ENCODE peak calls at places on chromosomes 3 and 15, in four cellular contexts. One of them, this sample, is unnamed.
A peak's percentile ranks its signal among the peaks of the same experiment; 100 is the strongest.

GRCh38 chr3:28940530-28940929 is 340.3 kb upstream of the RBMS3 start:
- DNase-seq in K562: no peak
- DNase-seq in uterus: no peak
- DNase-seq in neuronal stem cell: no peak
- DNase-seq in this sample: peak; percentile 64

GRCh38 chr3:56094170-56094569 is 374.1 kb downstream of the ERC2 start:
- DNase-seq in uterus: no peak
- DNase-seq in K562: no peak
- DNase-seq in neuronal stem cell: no peak
- DNase-seq in this sample: no peak

GRCh38 chr15:101022876-101023275 is 103.7 kb downstream of the LRRK1 start:
- DNase-seq in neuronal stem cell: no peak
- DNase-seq in K562: no peak
- DNase-seq in uterus: no peak
- DNase-seq in this sample: no peak

GRCh38 chr3:109432833-109433232 is 95.5 kb upstream of the DPPA4 start:
- DNase-seq in neuronal stem cell: peak; percentile 66
- DNase-seq in uterus: no peak
- DNase-seq in K562: no peak
- DNase-seq in this sample: no peak

GRCh38 chr3:32226875-32227500 is 11.5 kb upstream of the CMTM8 start:
- DNase-seq in K562: no peak
- DNase-seq in neuronal stem cell: no peak
- DNase-seq in uterus: no peak
- DNase-seq in this sample: no peak

GRCh38 chr3:186209810-186210752 is 101.2 kb upstream of the ETV5 start:
- DNase-seq in uterus: peak; percentile 27
- DNase-seq in K562: peak; percentile 50
- DNase-seq in neuronal stem cell: peak; percentile 61
- DNase-seq in this sample: peak; percentile 77

GRCh38 chr3:196778755-196779154 is 39.1 kb downstream of the PAK2 start:
- DNase-seq in K562: no peak
- DNase-seq in uterus: no peak
- DNase-seq in neuronal stem cell: no peak
- DNase-seq in this sample: peak; percentile 33

GRCh38 chr3:12287727-12288465 is 974 bp upstream of the PPARG start:
- DNase-seq in K562: no peak
- DNase-seq in neuronal stem cell: peak; percentile 44
- DNase-seq in uterus: peak; percentile 48
- DNase-seq in this sample: peak; percentile 25

GRCh38 chr3:156694536-156694935 is 20.1 kb downstream of the TIPARP start:
- DNase-seq in K562: no peak
- DNase-seq in uterus: no peak
- DNase-seq in neuronal stem cell: no peak
- DNase-seq in this sample: no peak

GRCh38 chr3:195870442-195870841 is 37.9 kb downstream of the TNK2 start:
- DNase-seq in uterus: no peak
- DNase-seq in K562: no peak
- DNase-seq in neuronal stem cell: no peak
- DNase-seq in this sample: no peak

GRCh38 chr3:194277547-194278091 is 73.5 kb downstream of the CPN2 start:
- DNase-seq in uterus: peak; percentile 86
- DNase-seq in neuronal stem cell: no peak
- DNase-seq in K562: no peak
- DNase-seq in this sample: peak; percentile 74

GRCh38 chr3:114675104-114675503 is 381.3 kb downstream of the TIGIT start:
- DNase-seq in neuronal stem cell: no peak
- DNase-seq in uterus: no peak
- DNase-seq in K562: no peak
- DNase-seq in this sample: no peak

GRCh38 chr15:46955576-46955975 is 761.7 kb upstream of the SEMA6D start:
- DNase-seq in K562: no peak
- DNase-seq in neuronal stem cell: no peak
- DNase-seq in uterus: no peak
- DNase-seq in this sample: no peak

DNA sequence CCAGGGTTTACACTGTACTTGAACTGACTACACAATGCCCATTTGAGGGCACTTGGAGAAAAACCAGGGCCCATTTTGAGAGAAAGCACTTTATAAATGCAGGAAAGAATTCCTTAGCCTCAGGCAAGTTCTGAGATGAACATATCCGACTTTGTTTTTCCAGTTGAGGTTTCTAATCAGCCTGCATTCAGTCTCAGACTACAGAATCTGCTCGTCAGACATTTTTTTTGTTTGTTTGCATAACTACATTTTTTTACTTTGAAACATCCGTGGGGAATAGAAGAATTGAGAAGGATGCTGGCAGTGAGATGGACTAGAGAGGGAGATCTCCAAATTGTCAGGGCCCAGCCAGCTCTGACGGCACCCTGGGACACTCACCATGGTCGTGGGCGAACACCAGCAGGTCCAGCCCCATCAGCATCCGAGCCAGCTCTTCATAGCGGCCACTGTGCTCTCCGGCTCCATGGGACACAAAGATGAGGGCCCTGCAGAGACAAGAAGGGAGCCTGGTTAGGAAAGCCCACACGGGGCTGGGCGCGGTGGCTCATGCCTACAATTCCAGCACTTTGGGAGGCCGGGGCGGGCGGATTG is 40.8 kb downstream of the MGLL start:
- DNase-seq in uterus: no peak
- DNase-seq in neuronal stem cell: no peak
- DNase-seq in K562: no peak
- DNase-seq in this sample: no peak
- H3K4me3 ChIP-seq in uterus: no peak overlapping the region
- H3K4me3 ChIP-seq in neuronal stem cell: no peak overlapping the region
- H3K4me3 ChIP-seq in K562: no peak overlapping the region
- H3K4me3 ChIP-seq in this sample: no peak overlapping the region

DNA sequence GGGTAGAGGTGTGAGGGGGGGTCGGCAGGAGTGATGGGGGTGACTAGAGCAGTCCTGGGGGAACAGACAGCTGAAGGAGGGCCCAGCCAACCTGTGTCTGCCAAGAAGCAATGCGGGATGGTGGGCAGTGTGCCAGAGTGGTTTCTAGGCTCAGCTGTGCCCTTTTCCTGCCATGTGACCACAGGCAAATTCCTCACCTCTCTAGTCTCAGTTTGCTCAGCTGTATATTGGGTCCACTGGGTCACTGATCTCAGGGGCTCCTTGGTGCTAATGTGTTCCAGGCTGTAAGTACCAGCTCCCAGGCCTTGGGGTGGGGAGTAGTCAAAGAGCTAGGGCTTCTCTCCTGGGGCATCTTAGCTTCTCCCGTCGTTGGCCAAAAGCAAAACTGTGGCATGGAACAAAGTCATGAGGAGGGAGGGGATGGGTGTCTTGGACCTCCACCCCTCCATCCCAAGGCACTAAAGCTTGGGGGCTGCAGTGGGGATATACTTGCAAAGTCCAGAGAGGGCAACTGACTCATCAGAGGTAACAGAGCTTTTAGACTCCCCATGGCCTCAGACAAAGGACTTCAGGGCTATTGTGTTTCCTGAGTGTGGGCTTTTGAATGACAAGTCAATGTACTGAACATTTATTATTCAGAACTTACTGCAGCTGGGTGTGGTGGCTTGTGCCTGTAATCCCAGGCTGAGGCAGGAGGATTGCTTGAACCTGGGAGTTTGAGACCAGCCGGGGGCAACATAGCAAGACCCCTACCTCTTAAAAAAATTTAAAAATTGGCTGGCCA is 20.9 kb downstream of the SMAD6 start:
- DNase-seq in neuronal stem cell: no peak
- DNase-seq in K562: no peak
- DNase-seq in uterus: no peak
- DNase-seq in this sample: no peak
- H3K36me3 ChIP-seq in neuronal stem cell: peaks cover 9% of the 10 kb centered on the region
- H3K36me3 ChIP-seq in K562: peaks cover 20% of the 10 kb centered on the region
- H3K36me3 ChIP-seq in uterus: no peaks in the 10 kb centered on the region
- H3K36me3 ChIP-seq in this sample: no peaks in the 10 kb centered on the region

DNA sequence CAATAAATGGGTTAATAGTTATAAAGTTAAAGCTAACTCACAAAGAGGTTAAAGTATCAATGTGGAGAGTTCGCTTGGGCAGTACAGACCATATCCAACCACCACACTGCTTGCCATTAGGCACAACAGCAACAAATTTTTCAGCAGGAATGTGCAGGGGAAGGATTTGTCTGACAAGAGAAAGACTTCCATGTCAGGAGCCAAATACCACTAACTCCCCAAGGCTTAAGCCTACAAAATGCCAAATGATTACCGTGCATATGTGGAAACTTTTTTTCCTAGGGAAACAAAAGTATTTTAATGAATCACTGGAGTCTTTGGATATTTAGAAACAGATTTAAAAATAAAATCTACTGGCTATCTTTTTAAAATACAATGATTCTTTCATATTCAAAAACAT is 8.1 kb downstream of the VGLL3 start:
- DNase-seq in neuronal stem cell: no peak
- DNase-seq in uterus: no peak
- DNase-seq in K562: no peak
- DNase-seq in this sample: no peak
- H3K4me3 ChIP-seq in neuronal stem cell: no peak overlapping the region
- H3K4me3 ChIP-seq in uterus: no peak overlapping the region
- H3K4me3 ChIP-seq in K562: no peak overlapping the region
- H3K4me3 ChIP-seq in this sample: no peak overlapping the region

DNA sequence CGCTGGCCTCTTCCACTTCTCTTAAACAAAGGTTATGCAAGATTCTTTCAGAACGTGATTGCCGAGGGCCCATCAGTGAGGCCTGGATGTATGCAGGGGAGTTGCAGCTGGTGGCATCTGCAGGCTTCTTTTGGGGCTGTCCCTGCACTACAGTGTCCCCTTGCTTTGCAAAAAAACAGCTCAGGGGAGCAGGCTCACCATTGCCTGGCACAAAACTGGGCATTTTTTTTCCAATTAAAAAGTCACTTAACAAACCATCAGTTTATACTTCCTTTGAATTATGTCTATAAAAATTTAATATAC is 148.6 kb downstream of the ATP10A start:
- DNase-seq in uterus: no peak
- DNase-seq in K562: no peak
- DNase-seq in neuronal stem cell: no peak
- DNase-seq in this sample: no peak
- H3K36me3 ChIP-seq in uterus: no peaks in the 10 kb centered on the region
- H3K36me3 ChIP-seq in K562: no peaks in the 10 kb centered on the region
- H3K36me3 ChIP-seq in neuronal stem cell: no peaks in the 10 kb centered on the region
- H3K36me3 ChIP-seq in this sample: no peaks in the 10 kb centered on the region

GRCh38 chr15:90586948-90587347 is 57.2 kb downstream of the CRTC3 start:
- DNase-seq in uterus: no peak
- DNase-seq in K562: no peak
- DNase-seq in neuronal stem cell: no peak
- DNase-seq in this sample: no peak

GRCh38 chr15:90584841-90585240 is 55.1 kb downstream of the CRTC3 start:
- DNase-seq in K562: no peak
- DNase-seq in neuronal stem cell: no peak
- DNase-seq in uterus: no peak
- DNase-seq in this sample: no peak

GRCh38 chr15:90591524-90591923 is 61.8 kb downstream of the CRTC3 start:
- DNase-seq in neuronal stem cell: no peak
- DNase-seq in uterus: no peak
- DNase-seq in K562: no peak
- DNase-seq in this sample: no peak

GRCh38 chr15:90585863-90586262 is 56.1 kb downstream of the CRTC3 start:
- DNase-seq in neuronal stem cell: no peak
- DNase-seq in uterus: no peak
- DNase-seq in K562: no peak
- DNase-seq in this sample: no peak

DNA sequence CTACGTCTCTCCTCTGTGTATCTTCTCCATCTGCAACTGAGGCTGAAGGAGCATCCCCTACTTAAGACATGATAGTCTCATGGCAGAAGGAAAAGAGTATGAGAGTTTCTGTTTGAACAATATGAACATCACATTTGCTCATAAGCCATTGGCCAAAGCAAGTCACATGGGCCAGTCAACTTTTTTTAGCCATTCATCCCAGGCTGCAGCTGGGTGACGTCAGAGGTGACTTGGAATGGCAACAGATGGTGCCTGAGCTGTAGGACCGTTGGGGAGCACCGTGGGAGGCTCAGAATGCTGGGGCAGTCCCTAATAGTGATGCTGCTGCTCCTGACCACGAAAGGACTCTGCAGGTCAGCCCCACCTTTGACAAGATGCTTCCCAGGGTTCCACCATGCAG is 58.7 kb downstream of the CRTC3 start:
- DNase-seq in neuronal stem cell: no peak
- DNase-seq in uterus: no peak
- DNase-seq in K562: peak; percentile 40
- DNase-seq in this sample: no peak
- H3K4me3 ChIP-seq in neuronal stem cell: no peak overlapping the region
- H3K4me3 ChIP-seq in uterus: no peak overlapping the region
- H3K4me3 ChIP-seq in K562: no peak overlapping the region
- H3K4me3 ChIP-seq in this sample: no peak overlapping the region

GRCh38 chr15:70241561-70242320 is 144.0 kb upstream of the TLE3 start:
- DNase-seq in uterus: no peak
- DNase-seq in K562: no peak
- DNase-seq in neuronal stem cell: no peak
- DNase-seq in this sample: no peak

GRCh38 chr15:70241031-70241430 is 143.3 kb upstream of the TLE3 start:
- DNase-seq in K562: no peak
- DNase-seq in neuronal stem cell: no peak
- DNase-seq in uterus: no peak
- DNase-seq in this sample: no peak

GRCh38 chr15:70243686-70244540 is 146.2 kb upstream of the TLE3 start:
- DNase-seq in K562: no peak
- DNase-seq in uterus: no peak
- DNase-seq in neuronal stem cell: no peak
- DNase-seq in this sample: peak; percentile 73

GRCh38 chr15:70244978-70245542 is 147.3 kb upstream of the TLE3 start:
- DNase-seq in K562: no peak
- DNase-seq in uterus: no peak
- DNase-seq in neuronal stem cell: no peak
- DNase-seq in this sample: no peak

DNA sequence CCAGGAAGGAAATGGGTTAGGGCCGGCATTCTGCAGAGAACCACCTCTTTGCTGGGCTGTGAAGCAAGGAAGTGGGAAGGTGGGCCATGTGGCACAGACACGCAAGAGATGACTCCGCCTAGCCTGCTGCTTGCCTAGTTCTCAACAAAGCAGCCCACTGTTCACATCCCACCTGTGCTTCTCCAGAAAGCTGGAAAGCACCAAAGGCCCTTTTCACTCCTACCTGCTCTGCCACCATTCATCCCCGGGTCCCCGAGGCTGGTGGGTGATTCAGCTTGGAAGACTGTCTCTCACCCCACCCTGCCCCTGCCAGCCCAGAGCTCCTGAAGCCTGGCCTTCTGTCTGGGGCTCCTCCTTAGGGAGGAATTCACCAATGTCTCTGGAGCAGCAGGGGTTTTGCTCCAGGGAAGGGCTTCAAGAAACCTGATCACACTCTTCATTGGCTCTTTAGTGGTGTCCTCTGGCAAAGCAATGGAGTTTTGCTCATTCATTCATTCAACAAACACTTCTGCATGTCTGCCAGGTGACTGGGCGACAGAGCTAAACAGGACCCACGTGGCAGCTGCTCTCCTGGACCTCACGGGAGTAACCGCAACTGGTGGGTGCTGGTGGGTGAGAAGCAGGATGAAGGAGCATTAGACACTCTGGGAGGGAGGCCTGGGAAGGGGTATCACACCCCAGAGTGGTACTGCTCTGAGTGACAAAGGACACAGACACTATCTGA is 145.4 kb upstream of the TLE3 start:
- DNase-seq in uterus: no peak
- DNase-seq in K562: no peak
- DNase-seq in neuronal stem cell: no peak
- DNase-seq in this sample: no peak
- H3K36me3 ChIP-seq in uterus: no peaks in the 10 kb centered on the region
- H3K36me3 ChIP-seq in K562: no peaks in the 10 kb centered on the region
- H3K36me3 ChIP-seq in neuronal stem cell: no peaks in the 10 kb centered on the region
- H3K36me3 ChIP-seq in this sample: no peaks in the 10 kb centered on the region

GRCh38 chr3:25725810-25726209 is 57.4 kb downstream of the NGLY1 start:
- DNase-seq in K562: no peak
- DNase-seq in neuronal stem cell: no peak
- DNase-seq in uterus: no peak
- DNase-seq in this sample: no peak
- H3K4me3 ChIP-seq in K562: no peak overlapping the region
- H3K4me3 ChIP-seq in neuronal stem cell: no peak overlapping the region
- H3K4me3 ChIP-seq in uterus: no peak overlapping the region
- H3K4me3 ChIP-seq in this sample: no peak overlapping the region

This sample was measured in testis.